ENCODE peak calls at places on chromosomes 2 and 18, in four cellular contexts. Y is GM12864; N is CD4-positive, alpha-beta T cell; H is HFF-Myc. M is an unnamed sample.

GRCh38 chr2:106843910-106844250 is 42.1 kb downstream of the ST6GAL2 start:
- DNase-seq in H (no peak), N (no peak), Y (no peak), M (no peak)

GRCh38 chr2:16223481-16224177 is 283.3 kb downstream of the MYCN start:
- DNase-seq in Y (no peak), H (no peak), N (no peak), M (no peak)

GRCh38 chr18:55406374-55407045 is 181.5 kb downstream of the TCF4 start:
- DNase-seq in Y (no peak), N (no peak), H (no peak), M (no peak)

GRCh38 chr18:57150828-57151227 is 3.9 kb downstream of the BOD1L2 start:
- DNase-seq in N (no peak), H (no peak), Y (no peak), M (no peak)

GRCh38 chr2:173991857-173992588 is 26.9 kb upstream of the SP3 start:
- DNase-seq in H (no peak), Y (no peak), N (no peak), M (peak; percentile 18)

GRCh38 chr2:205947621-205948495 is 138.1 kb downstream of the INO80D start:
- DNase-seq in N (peak; percentile 35), H (peak; percentile 20), Y (no peak), M (peak; percentile 64)

GRCh38 chr18:44185981-44186380 is 494.7 kb upstream of the SETBP1 start:
- DNase-seq in Y (no peak), H (no peak), N (no peak), M (no peak)

GRCh38 chr2:216606551-216607527 is 26.4 kb upstream of the IGFBP2 start:
- DNase-seq in N (peak; percentile 4), H (no peak), Y (peak; percentile 4), M (no peak)

GRCh38 chr2:212995920-212996319 is 155.5 kb downstream of the IKZF2 start:
- DNase-seq in H (no peak), Y (no peak), N (no peak), M (no peak)

GRCh38 chr2:38076250-38076709 is 329 bp upstream of the CYP1B1 start:
- DNase-seq in Y (no peak), H (peak; percentile 62), N (no peak), M (peak; percentile 96)

GRCh38 chr2:74440005-74440377 is 1.7 kb downstream of the RTKN start:
- DNase-seq in H (no peak), Y (no peak), N (no peak), M (no peak)